ENCODE peak calls at places on chromosomes 12 and 14, in seven cellular contexts. T is stimulated activated CD8-positive, alpha-beta memory T cell treated with anti-CD3 and anti-CD28 coated beads, Interleukin-4, amount 100 ng/mL, for 24 hours; P is choroid plexus epithelial cell; N is T-helper 2 cell; D is stromal cell of bone marrow; Y is NCI-H345; R is substantia nigra. M is an unnamed sample.

GRCh38 chr12:8636581-8636980 is 23.9 kb upstream of the AICDA start:
- DNase-seq in T (no peak), P (no peak), N (no peak), D (no peak), Y (no peak), R (no peak), M (no peak)

GRCh38 chr14:36947362-36947761 is 225.0 kb downstream of the SLC25A21 start:
- DNase-seq in T (no peak), P (no peak), N (no peak), D (no peak), Y (no peak), R (no peak), M (no peak)

GRCh38 chr12:114955414-114956014 is 271.5 kb upstream of the TBX3 start:
- DNase-seq in T (no peak), P (peak), N (no peak), D (peak), Y (no peak), R (no peak), M (no peak)

GRCh38 chr12:75086086-75087038 is 123.3 kb downstream of the KCNC2 start:
- DNase-seq in T (no peak), P (peak), N (no peak), D (peak), Y (no peak), R (no peak), M (no peak)

GRCh38 chr12:102702447-102703114 is 214.5 kb downstream of the PAH start:
- DNase-seq in T (no peak), P (peak), N (no peak), D (peak), Y (no peak), R (no peak), M (no peak)

GRCh38 chr12:13156277-13156676 is 40.2 kb upstream of the EMP1 start:
- DNase-seq in T (no peak), P (peak), N (no peak), D (no peak), Y (no peak), R (no peak), M (no peak)

GRCh38 chr12:117097159-117097558 is 2.1 kb downstream of the TESC start:
- DNase-seq in T (no peak), P (no peak), N (no peak), D (no peak), Y (peak), R (no peak), M (no peak)

GRCh38 chr12:30106204-30106603 is 322.5 kb upstream of the TMTC1 start:
- DNase-seq in T (no peak), P (no peak), N (no peak), D (no peak), Y (no peak), R (no peak), M (no peak)